ENCODE peak calls at places on chromosomes 3 and 15, in ten cellular contexts. One of them, this sample, is unnamed.

GRCh38 chr3:127573916-127574315 is 16.6 kb downstream of the TPRA1 start:
- DNase-seq in CD8-positive, alpha-beta memory T cell: no peak
- DNase-seq in T-helper 9 cell: no peak
- DNase-seq in mesenchymal stem cell: no peak
- DNase-seq in stimulated activated CD4-positive, alpha-beta T cell treated with anti-CD3 and anti-CD28 coated beads, Interleukin-4, amount 100 ng/mL, for 48 hours: no peak
- DNase-seq in A549: no peak
- DNase-seq in heart left ventricle: no peak
- DNase-seq in OCI-LY7: no peak
- DNase-seq in activated CD8-positive, alpha-beta memory T cell treated with anti-CD3 and anti-CD28 coated beads for 48 hours: no peak
- DNase-seq in mucosa of descending colon: no peak
- DNase-seq in this sample: no peak

GRCh38 chr3:17057316-17057715 is 172.6 kb downstream of the PLCL2 start:
- DNase-seq in mesenchymal stem cell: no peak
- DNase-seq in mucosa of descending colon: no peak
- DNase-seq in activated CD8-positive, alpha-beta memory T cell treated with anti-CD3 and anti-CD28 coated beads for 48 hours: no peak
- DNase-seq in OCI-LY7: no peak
- DNase-seq in heart left ventricle: no peak
- DNase-seq in CD8-positive, alpha-beta memory T cell: no peak
- DNase-seq in A549: no peak
- DNase-seq in stimulated activated CD4-positive, alpha-beta T cell treated with anti-CD3 and anti-CD28 coated beads, Interleukin-4, amount 100 ng/mL, for 48 hours: no peak
- DNase-seq in T-helper 9 cell: no peak
- DNase-seq in this sample: peak; percentile 79

GRCh38 chr3:46304739-46305138 is 49.2 kb upstream of the CCR2 start:
- DNase-seq in heart left ventricle: no peak
- DNase-seq in stimulated activated CD4-positive, alpha-beta T cell treated with anti-CD3 and anti-CD28 coated beads, Interleukin-4, amount 100 ng/mL, for 48 hours: no peak
- DNase-seq in mucosa of descending colon: no peak
- DNase-seq in mesenchymal stem cell: no peak
- DNase-seq in T-helper 9 cell: no peak
- DNase-seq in CD8-positive, alpha-beta memory T cell: no peak
- DNase-seq in OCI-LY7: no peak
- DNase-seq in activated CD8-positive, alpha-beta memory T cell treated with anti-CD3 and anti-CD28 coated beads for 48 hours: no peak
- DNase-seq in A549: no peak
- DNase-seq in this sample: no peak

GRCh38 chr15:70580286-70580685 is 183.1 kb downstream of the UACA start:
- DNase-seq in mucosa of descending colon: no peak
- DNase-seq in heart left ventricle: no peak
- DNase-seq in OCI-LY7: no peak
- DNase-seq in A549: no peak
- DNase-seq in T-helper 9 cell: no peak
- DNase-seq in CD8-positive, alpha-beta memory T cell: no peak
- DNase-seq in stimulated activated CD4-positive, alpha-beta T cell treated with anti-CD3 and anti-CD28 coated beads, Interleukin-4, amount 100 ng/mL, for 48 hours: no peak
- DNase-seq in mesenchymal stem cell: no peak
- DNase-seq in activated CD8-positive, alpha-beta memory T cell treated with anti-CD3 and anti-CD28 coated beads for 48 hours: no peak
- DNase-seq in this sample: no peak

GRCh38 chr3:188749010-188749617 is 422.7 kb upstream of the TPRG1 start:
- DNase-seq in CD8-positive, alpha-beta memory T cell: peak; percentile 35
- DNase-seq in T-helper 9 cell: peak; percentile 39
- DNase-seq in heart left ventricle: no peak
- DNase-seq in mucosa of descending colon: no peak
- DNase-seq in A549: no peak
- DNase-seq in activated CD8-positive, alpha-beta memory T cell treated with anti-CD3 and anti-CD28 coated beads for 48 hours: no peak
- DNase-seq in OCI-LY7: peak; percentile 62
- DNase-seq in mesenchymal stem cell: no peak
- DNase-seq in stimulated activated CD4-positive, alpha-beta T cell treated with anti-CD3 and anti-CD28 coated beads, Interleukin-4, amount 100 ng/mL, for 48 hours: peak; percentile 35
- DNase-seq in this sample: no peak

GRCh38 chr15:68561146-68561545 is 17.6 kb upstream of the CORO2B start:
- DNase-seq in OCI-LY7: no peak
- DNase-seq in activated CD8-positive, alpha-beta memory T cell treated with anti-CD3 and anti-CD28 coated beads for 48 hours: no peak
- DNase-seq in stimulated activated CD4-positive, alpha-beta T cell treated with anti-CD3 and anti-CD28 coated beads, Interleukin-4, amount 100 ng/mL, for 48 hours: no peak
- DNase-seq in heart left ventricle: no peak
- DNase-seq in mucosa of descending colon: no peak
- DNase-seq in A549: no peak
- DNase-seq in CD8-positive, alpha-beta memory T cell: no peak
- DNase-seq in T-helper 9 cell: no peak
- DNase-seq in mesenchymal stem cell: no peak
- DNase-seq in this sample: no peak

GRCh38 chr3:29324180-29324651 is 43.3 kb downstream of the RBMS3 start:
- DNase-seq in stimulated activated CD4-positive, alpha-beta T cell treated with anti-CD3 and anti-CD28 coated beads, Interleukin-4, amount 100 ng/mL, for 48 hours: no peak
- DNase-seq in mucosa of descending colon: peak; percentile 16
- DNase-seq in T-helper 9 cell: no peak
- DNase-seq in A549: peak; percentile 18
- DNase-seq in OCI-LY7: peak; percentile 46
- DNase-seq in CD8-positive, alpha-beta memory T cell: no peak
- DNase-seq in activated CD8-positive, alpha-beta memory T cell treated with anti-CD3 and anti-CD28 coated beads for 48 hours: no peak
- DNase-seq in mesenchymal stem cell: peak; percentile 85
- DNase-seq in heart left ventricle: peak; percentile 55
- DNase-seq in this sample: peak; percentile 80

GRCh38 chr15:58643996-58644395 is 105.5 kb downstream of the ADAM10 start:
- DNase-seq in activated CD8-positive, alpha-beta memory T cell treated with anti-CD3 and anti-CD28 coated beads for 48 hours: no peak
- DNase-seq in OCI-LY7: no peak
- DNase-seq in T-helper 9 cell: no peak
- DNase-seq in stimulated activated CD4-positive, alpha-beta T cell treated with anti-CD3 and anti-CD28 coated beads, Interleukin-4, amount 100 ng/mL, for 48 hours: no peak
- DNase-seq in A549: no peak
- DNase-seq in CD8-positive, alpha-beta memory T cell: no peak
- DNase-seq in mucosa of descending colon: no peak
- DNase-seq in mesenchymal stem cell: no peak
- DNase-seq in heart left ventricle: no peak
- DNase-seq in this sample: no peak

GRCh38 chr3:126621171-126621570 is 33.8 kb downstream of the TXNRD3 start:
- DNase-seq in mesenchymal stem cell: peak; percentile 42
- DNase-seq in OCI-LY7: no peak
- DNase-seq in activated CD8-positive, alpha-beta memory T cell treated with anti-CD3 and anti-CD28 coated beads for 48 hours: no peak
- DNase-seq in stimulated activated CD4-positive, alpha-beta T cell treated with anti-CD3 and anti-CD28 coated beads, Interleukin-4, amount 100 ng/mL, for 48 hours: no peak
- DNase-seq in heart left ventricle: peak; percentile 73
- DNase-seq in CD8-positive, alpha-beta memory T cell: no peak
- DNase-seq in mucosa of descending colon: no peak
- DNase-seq in A549: no peak
- DNase-seq in T-helper 9 cell: no peak
- DNase-seq in this sample: peak; percentile 72

GRCh38 chr15:101024111-101024695 is 105.0 kb downstream of the LRRK1 start:
- DNase-seq in CD8-positive, alpha-beta memory T cell: no peak
- DNase-seq in activated CD8-positive, alpha-beta memory T cell treated with anti-CD3 and anti-CD28 coated beads for 48 hours: no peak
- DNase-seq in OCI-LY7: no peak
- DNase-seq in T-helper 9 cell: no peak
- DNase-seq in A549: no peak
- DNase-seq in heart left ventricle: peak; percentile 72
- DNase-seq in mesenchymal stem cell: peak; percentile 86
- DNase-seq in mucosa of descending colon: no peak
- DNase-seq in stimulated activated CD4-positive, alpha-beta T cell treated with anti-CD3 and anti-CD28 coated beads, Interleukin-4, amount 100 ng/mL, for 48 hours: no peak
- DNase-seq in this sample: no peak

GRCh38 chr3:66196633-66197032 is 24.2 kb upstream of the SLC25A26 start:
- DNase-seq in heart left ventricle: no peak
- DNase-seq in stimulated activated CD4-positive, alpha-beta T cell treated with anti-CD3 and anti-CD28 coated beads, Interleukin-4, amount 100 ng/mL, for 48 hours: no peak
- DNase-seq in mucosa of descending colon: no peak
- DNase-seq in activated CD8-positive, alpha-beta memory T cell treated with anti-CD3 and anti-CD28 coated beads for 48 hours: no peak
- DNase-seq in A549: no peak
- DNase-seq in mesenchymal stem cell: peak; percentile 8
- DNase-seq in OCI-LY7: no peak
- DNase-seq in CD8-positive, alpha-beta memory T cell: no peak
- DNase-seq in T-helper 9 cell: no peak
- DNase-seq in this sample: no peak

This sample was measured in AG10803.